ENCODE peak calls at places on chromosomes 4 and X, in six cellular contexts. T is NCI-H2171 treated with DMSO at 0.1 percent for 48 hours, B is EL, P is DMS79, V is aorta, L is hepatocyte. M is an unnamed sample.

GRCh38 chr4:65671402-65671801 is 1.1 kb upstream of the EPHA5 start:
- DNase-seq in L (no peak), P (no peak), V (no peak), T (no peak), B (no peak), M (no peak)

GRCh38 chrX:40173662-40174593 is 76.2 kb upstream of the BCOR start:
- DNase-seq in P (peak), B (peak), V (peak), T (peak), L (peak), M (peak)

GRCh38 chr4:156725257-156725656 is 246.3 kb downstream of the PDGFC start:
- DNase-seq in L (no peak), V (peak), P (no peak), B (no peak), T (no peak), M (no peak)

GRCh38 chrX:115940888-115941332 is 229.6 kb upstream of the AGTR2 start:
- DNase-seq in B (no peak), L (no peak), P (no peak), V (peak), T (peak), M (peak)

GRCh38 chr4:101556845-101557244 is 209.5 kb upstream of the PPP3CA start:
- DNase-seq in P (no peak), T (no peak), B (no peak), L (no peak), V (no peak), M (no peak)

GRCh38 chr4:85370400-85371032 is 104.4 kb upstream of the ARHGAP24 start:
- DNase-seq in T (peak), V (peak), L (peak), P (no peak), B (peak), M (peak)

GRCh38 chr4:119643306-119644042 is 14.9 kb upstream of the PDE5A start:
- DNase-seq in T (no peak), V (no peak), B (no peak), P (no peak), L (peak), M (no peak)

GRCh38 chr4:108173599-108174057 is 4.9 kb upstream of the LEF1 start:
- DNase-seq in T (no peak), P (no peak), V (no peak), L (no peak), B (no peak), M (no peak)

GRCh38 chr4:109658871-109659410 is 44.3 kb downstream of the CASP6 start:
- DNase-seq in V (no peak), B (no peak), T (no peak), P (no peak), L (no peak), M (no peak)

GRCh38 chr4:102717448-102718092 is 43.2 kb downstream of the MANBA start:
- DNase-seq in B (peak), T (no peak), P (no peak), L (peak), V (no peak), M (no peak)

GRCh38 chrX:78659955-78660354 is 827 bp upstream of the RTL3 start:
- DNase-seq in P (no peak), V (no peak), L (no peak), B (no peak), T (no peak), M (peak)

GRCh38 chr4:11805837-11806236 is 377.1 kb upstream of the HS3ST1 start:
- DNase-seq in L (peak), T (peak), P (no peak), B (no peak), V (no peak), M (peak)

GRCh38 chr4:152606800-152607577 is 71.1 kb upstream of the FBXW7 start:
- DNase-seq in P (peak), V (no peak), T (no peak), B (no peak), L (no peak), M (no peak)

GRCh38 chr4:39085891-39086290 is 23.9 kb downstream of the KLHL5 start:
- DNase-seq in B (peak), T (no peak), P (no peak), V (no peak), L (no peak), M (no peak)

GRCh38 chr4:13888112-13888511 is 260.6 kb upstream of the BOD1L1 start:
- DNase-seq in L (no peak), P (no peak), V (no peak), T (no peak), B (peak), M (peak)

GRCh38 chr4:18021470-18021719 is 160 bp downstream of the LCORL start:
- DNase-seq in P (no peak), V (no peak), B (no peak), T (no peak), L (no peak), M (no peak)

GRCh38 chrX:96835660-96836289 is 47.9 kb upstream of the RPA4 start:
- DNase-seq in L (no peak), T (peak), B (no peak), P (no peak), V (no peak), M (no peak)

GRCh38 chr4:101114936-101115372 is 232.4 kb downstream of the PPP3CA start:
- DNase-seq in B (no peak), T (no peak), L (peak), P (no peak), V (no peak), M (peak)

GRCh38 chr4:101076032-101076431 is 271.3 kb downstream of the PPP3CA start:
- DNase-seq in L (no peak), T (no peak), P (no peak), V (no peak), B (no peak), M (no peak)

GRCh38 chr4:6916587-6917444 is 7.2 kb downstream of the TBC1D14 start:
- DNase-seq in V (peak), B (no peak), L (peak), P (no peak), T (peak), M (peak)

GRCh38 chr4:114226968-114227760 is 247.7 kb upstream of the ARSJ start:
- DNase-seq in T (no peak), L (no peak), B (peak), V (no peak), P (no peak), M (no peak)

GRCh38 chr4:94160774-94161173 is 46.9 kb upstream of the SMARCAD1 start:
- DNase-seq in T (no peak), P (no peak), L (no peak), V (no peak), B (no peak), M (no peak)

GRCh38 chrX:24203072-24203808 is 53.7 kb downstream of the ZFX start:
- DNase-seq in L (no peak), T (no peak), B (no peak), V (no peak), P (no peak), M (no peak)

GRCh38 chr4:99144070-99144469 is at the start of gene ADH4:
- DNase-seq in B (no peak), P (no peak), L (peak), T (no peak), V (no peak), M (no peak)

GRCh38 chr4:128155231-128155855 is 94.2 kb downstream of the LARP1B start:
- DNase-seq in P (no peak), T (no peak), B (no peak), L (no peak), V (no peak), M (no peak)

GRCh38 chr4:137909910-137910309 is 332.2 kb downstream of the SLC7A11 start:
- DNase-seq in B (peak), V (no peak), L (peak), P (no peak), T (no peak), M (peak)

GRCh38 chr4:102299708-102300107 is 45.6 kb downstream of the SLC39A8 start:
- DNase-seq in T (peak), L (peak), P (no peak), V (no peak), B (peak), M (peak)

GRCh38 chr4:48403358-48403757 is 62.0 kb downstream of the SLAIN2 start:
- DNase-seq in B (no peak), P (no peak), T (no peak), L (no peak), V (no peak), M (peak)